ENCODE peak calls at places on chromosomes 6 and 20, in five cellular contexts. D is upper lobe of left lung, R is HepG2, U is GM23338, N is transverse colon. Z is an unnamed sample.
A peak's percentile ranks its signal among the peaks of the same experiment; 100 is the strongest.

GRCh38 chr6:155397172-155397705 is 58.4 kb downstream of the NOX3 start:
- DNase-seq in D (no peak), R (no peak), U (no peak), N (no peak), Z (no peak)

GRCh38 chr20:16404171-16404570 is 169.1 kb downstream of the KIF16B start:
- DNase-seq in D (no peak), R (peak; percentile 50), U (no peak), N (no peak), Z (no peak)

GRCh38 chr20:17339000-17339399 is 112.2 kb downstream of the PCSK2 start:
- DNase-seq in D (no peak), R (no peak), U (no peak), N (no peak), Z (no peak)

GRCh38 chr20:49888341-49889244 is 26.7 kb downstream of the SPATA2 start:
- DNase-seq in D (no peak), R (peak; percentile 69), U (peak; percentile 90), N (peak; percentile 60), Z (peak; percentile 41)

GRCh38 chr6:129183039-129183438 is 300.1 kb downstream of the LAMA2 start:
- DNase-seq in D (no peak), R (no peak), U (no peak), N (no peak), Z (no peak)

GRCh38 chr20:62647521-62648317 is 5.4 kb downstream of the SLCO4A1 start:
- DNase-seq in D (no peak), R (no peak), U (no peak), N (no peak), Z (no peak)

GRCh38 chr20:24823989-24824693 is 124.9 kb upstream of the CST7 start:
- DNase-seq in D (no peak), R (no peak), U (no peak), N (no peak), Z (no peak)

GRCh38 chr20:61888101-61888865 is 177.4 kb downstream of the TAF4 start:
- DNase-seq in D (no peak), R (no peak), U (no peak), N (no peak), Z (no peak)

GRCh38 chr20:37564388-37565133 is 36.9 kb upstream of the BLCAP start:
- DNase-seq in D (no peak), R (peak; percentile 30), U (peak; percentile 83), N (peak; percentile 44), Z (no peak)

GRCh38 chr6:92589970-92590369 is 829.4 kb downstream of the EPHA7 start:
- DNase-seq in D (no peak), R (no peak), U (no peak), N (no peak), Z (no peak)

GRCh38 chr6:25384967-25385366 is 105.8 kb downstream of the CARMIL1 start:
- DNase-seq in D (no peak), R (no peak), U (no peak), N (no peak), Z (no peak)

GRCh38 chr20:1417273-1417672 is 24.4 kb upstream of the FKBP1A start:
- DNase-seq in D (no peak), R (peak; percentile 70), U (no peak), N (no peak), Z (no peak)

GRCh38 chr6:41027799-41028617 is 11.0 kb downstream of the UNC5CL start:
- DNase-seq in D (peak; percentile 89), R (peak; percentile 47), U (peak; percentile 88), N (peak; percentile 88), Z (peak; percentile 76)

GRCh38 chr6:123745877-123746276 is 57.8 kb upstream of the NKAIN2 start:
- DNase-seq in D (no peak), R (no peak), U (no peak), N (no peak), Z (no peak)

GRCh38 chr6:138293996-138294395 is 75.7 kb upstream of the PBOV1 start:
- DNase-seq in D (no peak), R (no peak), U (no peak), N (no peak), Z (no peak)

GRCh38 chr6:42805297-42805861 is 23.5 kb downstream of the BICRAL start:
- DNase-seq in D (no peak), R (peak; percentile 50), U (no peak), N (no peak), Z (no peak)

GRCh38 chr6:164695896-164696295 is 613.5 kb downstream of the C6orf118 start:
- DNase-seq in D (no peak), R (no peak), U (peak; percentile 3), N (no peak), Z (no peak)

GRCh38 chr6:39887692-39888450 is 46.4 kb downstream of the MOCS1 start:
- DNase-seq in D (no peak), R (peak; percentile 85), U (no peak), N (peak; percentile 38), Z (no peak)

GRCh38 chr20:20567712-20568111 is 144.7 kb downstream of the RALGAPA2 start:
- DNase-seq in D (no peak), R (no peak), U (no peak), N (no peak), Z (no peak)

GRCh38 chr6:131861356-131861755 is 53.5 kb downstream of the ENPP1 start:
- DNase-seq in D (no peak), R (no peak), U (no peak), N (no peak), Z (no peak)

GRCh38 chr6:128112494-128112893 is 211.6 kb upstream of the THEMIS start:
- DNase-seq in D (no peak), R (no peak), U (no peak), N (no peak), Z (no peak)
- TF ChIP-seq POLR2AphosphoS5 in D (no peak), R (no peak), U (no peak), N (no peak), Z (no peak)

DNA sequence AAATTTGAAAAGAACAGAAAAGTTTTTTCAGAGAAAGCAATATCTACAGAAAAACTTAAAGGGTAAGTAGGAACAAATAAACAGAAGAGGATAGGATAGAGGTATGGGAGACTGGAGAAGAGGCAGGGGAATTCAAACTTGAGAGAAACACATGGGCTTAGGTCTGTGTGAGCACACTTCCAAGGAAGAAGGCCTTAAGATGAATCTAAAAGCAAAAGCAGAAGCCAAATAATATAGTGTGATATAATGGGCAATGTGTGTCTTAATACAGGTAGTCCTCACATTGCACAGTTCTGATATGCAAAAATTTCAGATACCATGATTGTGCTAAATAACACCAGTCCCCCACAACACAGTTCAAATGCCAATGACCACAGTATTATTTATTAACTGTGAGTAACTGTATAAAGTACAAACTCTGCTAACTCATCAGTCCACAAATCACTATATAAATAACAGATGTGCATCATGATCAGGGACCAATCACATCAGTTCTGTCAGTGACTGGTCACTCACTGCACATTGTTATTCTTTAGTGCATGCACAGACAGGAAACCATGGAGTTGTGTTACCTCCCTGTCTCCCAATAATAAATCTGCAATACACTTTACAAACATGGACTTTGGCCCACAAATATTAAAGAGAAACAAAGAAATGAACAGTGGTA is 18.6 kb downstream of the SNX14 start:
- DNase-seq in D (no peak), R (peak; percentile 52), U (no peak), N (no peak), Z (no peak)
- TF ChIP-seq POLR2AphosphoS5 in D (no peak), R (no peak), U (no peak), N (no peak), Z (peak; percentile 2)

DNA sequence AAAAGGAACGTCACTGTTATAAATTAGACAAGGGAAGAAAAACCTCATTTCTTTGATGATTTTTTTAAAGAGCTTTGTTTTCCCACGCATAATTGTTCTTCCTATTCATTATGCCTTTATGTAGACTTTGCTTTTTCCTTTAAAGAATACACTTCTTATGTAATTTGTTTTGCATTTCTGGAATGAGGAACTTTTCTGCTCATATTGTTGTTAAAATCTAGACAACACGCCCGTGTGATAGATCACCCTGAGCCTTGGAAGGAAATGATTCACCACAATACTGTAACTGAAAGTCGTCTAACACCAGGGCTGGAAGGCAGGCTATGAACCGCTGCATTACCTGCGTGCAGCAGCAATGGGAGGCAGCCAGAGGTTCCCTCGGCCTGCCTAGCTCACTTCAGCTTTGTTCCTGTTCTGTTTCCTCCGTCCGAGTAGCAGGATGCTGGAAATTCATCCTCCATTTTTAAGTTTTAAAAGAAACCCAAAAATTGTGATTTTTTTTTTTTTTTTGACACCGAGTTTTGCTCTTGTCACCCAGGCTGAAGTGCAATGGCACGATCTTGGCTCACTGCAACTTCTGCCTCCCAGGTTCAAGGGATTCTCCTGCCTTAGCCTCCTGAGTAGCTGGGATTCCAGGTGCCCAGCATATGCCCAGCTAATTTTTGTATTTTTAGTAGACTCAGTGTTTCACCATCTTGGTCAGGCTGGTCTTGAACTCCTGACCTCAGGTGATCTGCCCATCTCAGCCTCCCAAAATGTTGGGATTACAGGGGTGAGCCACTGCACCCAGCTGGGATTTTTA is 49.6 kb upstream of the ZNF217 start:
- DNase-seq in D (peak; percentile 58), R (no peak), U (no peak), N (peak; percentile 74), Z (peak; percentile 34)
- TF ChIP-seq POLR2AphosphoS5 in D (no peak), R (no peak), U (no peak), N (peak; percentile 80), Z (peak; percentile 59)

DNA sequence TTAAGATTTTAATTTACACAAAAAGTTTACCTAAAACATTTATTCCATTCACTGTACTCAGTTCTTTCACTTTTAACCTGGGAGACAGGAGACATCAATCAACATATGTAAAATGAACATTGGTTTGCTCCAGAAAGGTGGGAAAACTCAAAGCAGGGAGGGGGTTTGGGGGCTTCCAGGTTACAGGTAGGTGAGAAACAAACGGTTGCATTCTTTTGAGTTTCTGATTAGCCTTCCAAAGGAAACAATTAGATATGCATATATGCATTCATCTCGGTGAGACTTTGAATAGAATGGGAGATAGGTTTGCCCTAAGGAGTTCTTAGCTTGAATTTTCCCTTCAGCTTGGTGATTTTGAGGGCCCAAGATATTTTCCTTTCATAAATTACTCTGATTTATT is 38.2 kb upstream of the HDAC2 start:
- DNase-seq in D (no peak), R (no peak), U (peak; percentile 69), N (no peak), Z (no peak)
- TF ChIP-seq POLR2AphosphoS5 in D (no peak), R (no peak), U (no peak), N (no peak), Z (no peak)

DNA sequence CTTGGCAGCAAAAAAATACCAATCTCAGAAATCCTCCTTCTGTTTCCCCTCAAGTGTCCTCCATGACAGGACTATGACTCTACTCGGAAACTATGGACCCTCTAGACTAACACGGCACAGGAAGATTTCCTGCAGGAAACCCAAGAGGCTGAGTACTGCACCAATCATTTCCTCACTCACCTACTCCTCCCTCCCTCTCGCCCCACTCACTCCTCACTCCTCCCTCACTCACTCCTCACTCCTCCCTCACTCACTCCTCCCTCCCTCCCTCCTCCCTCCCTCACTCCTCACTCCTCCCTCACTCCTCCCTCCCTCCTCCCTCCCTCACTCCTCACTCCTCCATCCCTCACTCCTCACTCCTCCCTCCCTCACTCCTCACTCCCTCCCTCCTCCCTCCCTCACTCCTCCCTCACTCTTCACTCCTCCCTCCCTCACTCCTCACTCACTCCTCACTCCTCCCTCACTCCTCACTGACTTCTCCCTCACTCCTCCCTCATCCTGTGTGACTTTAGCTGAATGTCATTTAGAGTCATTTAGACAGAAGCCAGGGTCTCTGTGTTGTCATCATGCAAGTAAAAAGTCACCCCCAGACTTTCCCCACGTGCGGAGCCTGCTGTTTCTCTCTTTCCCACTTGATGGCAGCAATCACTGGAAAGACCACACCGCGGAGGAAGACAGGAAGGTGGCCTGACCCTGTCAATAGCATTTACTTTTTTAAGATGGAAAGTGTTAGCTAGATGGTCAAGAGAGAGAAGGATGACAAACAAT is 226.8 kb upstream of the PDE10A start:
- DNase-seq in D (no peak), R (peak; percentile 35), U (peak; percentile 76), N (peak; percentile 19), Z (no peak)
- TF ChIP-seq POLR2AphosphoS5 in D (no peak), R (no peak), U (no peak), N (no peak), Z (no peak)

GRCh38 chr20:46276531-46276930 is 31.8 kb downstream of the CDH22 start:
- DNase-seq in D (no peak), R (no peak), U (no peak), N (no peak), Z (no peak)
- TF ChIP-seq POLR2AphosphoS5 in D (no peak), R (no peak), U (no peak), N (no peak), Z (no peak)

GRCh38 chr6:52576392-52577021 is 353 bp downstream of the TRAM2 start:
- DNase-seq in D (peak; percentile 70), R (peak; percentile 84), U (peak; percentile 80), N (peak; percentile 72), Z (no peak)
- TF ChIP-seq POLR2AphosphoS5 in D (peak; percentile 71), R (peak; percentile 41), U (no peak), N (peak; percentile 70), Z (no peak)